ENCODE peak calls at places on chromosomes 3 and 15, in five cellular contexts. H is omental fat pad, I is type B pancreatic cell, E is lower leg skin, P is activated B cell treated with CpG ODN at 0.5 μM for 24 hours. C is an unnamed sample.

GRCh38 chr15:48717458-48717857 is 71.9 kb upstream of the FBN1 start:
- DNase-seq in I (no peak), E (no peak), H (no peak), P (no peak), C (no peak)

GRCh38 chr3:151296226-151296625 is 17.9 kb upstream of the P2RY14 start:
- DNase-seq in P (no peak), E (no peak), I (no peak), H (no peak), C (no peak)

GRCh38 chr3:146277953-146278631 is 27.2 kb upstream of the PLSCR4 start:
- DNase-seq in H (no peak), I (no peak), P (no peak), E (peak; percentile 48), C (no peak)

GRCh38 chr3:10524270-10524669 is 18.9 kb upstream of the ATP2B2 start:
- DNase-seq in H (no peak), I (no peak), E (no peak), P (no peak), C (no peak)

GRCh38 chr3:112456147-112456546 is 43.1 kb downstream of the BTLA start:
- DNase-seq in P (no peak), I (no peak), H (no peak), E (no peak), C (no peak)

GRCh38 chr15:94255540-94255939 is 24.2 kb downstream of the MCTP2 start:
- DNase-seq in H (no peak), P (no peak), I (no peak), E (no peak), C (no peak)

GRCh38 chr3:128424508-128425069 is 42.1 kb downstream of the DNAJB8 start:
- DNase-seq in I (no peak), P (no peak), H (no peak), E (no peak), C (no peak)

GRCh38 chr3:60551455-60552209 is 699.6 kb downstream of the FHIT start:
- DNase-seq in I (no peak), P (no peak), E (no peak), H (no peak), C (no peak)

GRCh38 chr3:11582123-11582968 is 61.4 kb downstream of the VGLL4 start:
- DNase-seq in I (no peak), H (no peak), E (peak; percentile 74), P (no peak), C (no peak)

GRCh38 chr15:69755571-69756310 is 303.1 kb downstream of the RPLP1 start:
- DNase-seq in P (peak; percentile 63), E (no peak), H (no peak), I (no peak), C (peak; percentile 62)

GRCh38 chr3:47410801-47411646 is 30.2 kb downstream of the PTPN23 start:
- DNase-seq in H (no peak), P (no peak), I (no peak), E (no peak), C (no peak)

GRCh38 chr3:3737511-3737910 is 61.7 kb upstream of the LRRN1 start:
- DNase-seq in I (no peak), E (no peak), H (no peak), P (no peak), C (no peak)

GRCh38 chr3:64353256-64353655 is 128.0 kb upstream of the PRICKLE2 start:
- DNase-seq in H (no peak), I (no peak), P (no peak), E (no peak), C (no peak)

GRCh38 chr3:133487204-133487603 is 86.3 kb upstream of the CDV3 start:
- DNase-seq in P (no peak), H (no peak), I (no peak), E (no peak), C (no peak)

GRCh38 chr15:23565395-23566069 is at the start of gene MKRN3:
- DNase-seq in H (no peak), I (no peak), E (no peak), P (no peak), C (no peak)

GRCh38 chr15:73908030-73908821 is 18.0 kb upstream of the LOXL1 start:
- DNase-seq in P (peak; percentile 55), I (peak; percentile 87), H (peak; percentile 89), E (peak; percentile 68), C (peak; percentile 72)

GRCh38 chr3:8492744-8493511 is 8.7 kb upstream of the LMCD1 start:
- DNase-seq in I (no peak), H (no peak), P (no peak), E (no peak), C (no peak)

GRCh38 chr3:127220497-127220896 is 27.6 kb downstream of the PRR23E start:
- DNase-seq in P (no peak), I (no peak), H (no peak), E (no peak), C (no peak)

GRCh38 chr15:85625431-85625830 is 169.3 kb downstream of the KLHL25 start:
- DNase-seq in H (no peak), P (no peak), E (no peak), I (no peak), C (no peak)

GRCh38 chr3:133591271-133591742 is 17.8 kb downstream of the CDV3 start:
- DNase-seq in I (no peak), E (no peak), H (no peak), P (no peak), C (no peak)

GRCh38 chr15:26082069-26082832 is 219.1 kb upstream of the ATP10A start:
- DNase-seq in H (peak; percentile 89), I (peak; percentile 98), E (peak; percentile 96), P (peak; percentile 78), C (peak; percentile 88)

GRCh38 chr3:53346922-53347260 is 452 bp downstream of the DCP1A start:
- DNase-seq in I (no peak), H (no peak), P (no peak), E (no peak), C (no peak)

GRCh38 chr15:54026258-54026657 is 48.0 kb downstream of the UNC13C start:
- DNase-seq in P (no peak), E (no peak), I (no peak), H (no peak), C (no peak)

GRCh38 chr3:114363554-114364202 is 69.8 kb downstream of the TIGIT start:
- DNase-seq in P (no peak), H (no peak), I (no peak), E (no peak), C (no peak)

GRCh38 chr3:105634719-105635118 is 234.1 kb downstream of the CBLB start:
- DNase-seq in H (no peak), E (no peak), I (no peak), P (no peak), C (no peak)

GRCh38 chr3:160564205-160564922 is 1.0 kb downstream of the KPNA4 start:
- DNase-seq in I (no peak), P (no peak), E (no peak), H (no peak), C (no peak)

GRCh38 chr3:173739716-173740115 is 342.2 kb downstream of the NLGN1 start:
- DNase-seq in I (no peak), E (no peak), H (no peak), P (no peak), C (no peak)

GRCh38 chr15:75097939-75098338 is 74.5 kb downstream of the PPCDC start:
- DNase-seq in P (no peak), I (no peak), H (no peak), E (no peak), C (no peak)

GRCh38 chr3:94162700-94163099 is 99.8 kb downstream of the NSUN3 start:
- DNase-seq in I (no peak), H (no peak), E (no peak), P (no peak), C (no peak)

DNA sequence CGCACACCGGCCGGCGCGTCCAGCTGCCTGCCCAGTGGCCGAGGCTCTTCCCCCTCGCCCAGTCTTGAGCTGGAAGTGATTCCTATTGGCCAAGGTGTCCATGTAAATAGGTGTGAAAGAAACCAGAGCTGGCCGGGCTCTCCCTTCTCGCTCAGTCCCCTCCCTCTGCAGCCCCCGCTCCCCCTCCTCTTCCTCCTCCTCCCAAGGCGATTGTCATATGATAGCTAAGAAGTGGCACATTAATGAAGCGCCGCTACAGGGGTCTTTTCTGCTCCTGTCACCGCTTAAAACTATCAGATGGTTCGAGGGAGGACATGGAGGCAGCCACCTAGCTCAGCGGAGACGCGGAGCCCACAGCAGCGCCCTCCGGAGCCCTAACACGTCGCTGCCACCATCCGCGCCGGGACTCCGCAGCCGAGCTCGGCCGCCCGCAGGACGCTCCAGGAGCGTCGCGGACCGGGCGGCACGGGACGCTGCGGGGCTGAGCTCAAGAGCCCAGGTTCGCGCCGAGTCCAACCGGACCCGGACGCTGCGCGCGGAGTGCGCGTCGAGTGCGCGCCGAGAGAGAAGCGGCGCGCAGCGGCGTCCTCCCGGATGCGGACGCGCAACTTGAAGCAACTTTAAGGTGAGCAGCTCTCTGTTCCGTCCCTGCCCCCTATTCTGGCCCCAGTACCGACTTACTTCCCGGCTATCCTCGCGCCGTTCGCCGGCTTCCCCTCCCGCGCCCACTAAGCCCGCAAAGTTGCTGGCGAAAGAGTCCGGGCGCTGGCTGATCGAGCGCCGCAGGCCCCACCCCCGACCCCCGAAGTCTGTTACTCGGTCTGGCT is at the start of gene FOXB1:
- DNase-seq in E (no peak), H (no peak), P (no peak), I (no peak), C (no peak)
- TF ChIP-seq CTCF in E (no peak), H (no peak), P (no peak), I (peak; percentile 48), C (no peak)

GRCh38 chr3:98587654-98588532 is 5.5 kb downstream of the CPOX start:
- DNase-seq in H (no peak), P (no peak), E (no peak), I (no peak), C (no peak)
- TF ChIP-seq CTCF in H (no peak), P (no peak), E (no peak), I (peak; percentile 52), C (no peak)

DNA sequence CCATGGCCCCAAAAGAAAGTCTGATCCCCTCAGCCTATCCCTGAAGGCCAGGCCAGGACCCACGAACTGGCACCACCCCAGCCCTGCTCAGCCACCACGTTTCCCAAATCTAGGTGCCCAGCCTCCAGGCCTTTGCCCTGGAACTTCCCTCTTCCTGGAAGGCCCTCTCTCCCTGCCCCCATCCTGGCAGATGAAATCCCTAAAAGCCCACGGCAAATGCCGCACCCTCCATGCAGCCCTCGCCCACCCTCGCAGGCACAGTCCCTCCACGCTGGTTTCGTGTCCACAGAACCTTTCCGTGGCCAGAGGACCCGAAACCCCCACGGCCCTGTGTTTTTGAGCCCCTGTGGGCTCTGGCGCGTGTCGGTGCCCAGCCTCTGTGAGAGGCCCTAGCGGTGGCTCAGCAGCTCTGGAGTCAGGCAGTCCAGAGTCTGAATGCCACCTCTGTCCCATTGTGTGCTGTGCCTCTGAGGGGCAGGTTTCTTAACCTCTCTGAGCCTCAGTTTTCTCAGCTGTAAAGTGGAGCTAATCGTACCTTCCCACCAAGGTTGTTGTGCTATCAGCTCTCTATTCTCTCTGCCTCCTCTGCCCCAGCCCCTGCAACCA is 138.5 kb upstream of the IQSEC1 start:
- DNase-seq in P (no peak), H (no peak), E (no peak), I (no peak), C (no peak)
- TF ChIP-seq CTCF in P (no peak), H (no peak), E (no peak), I (no peak), C (no peak)

GRCh38 chr15:51493892-51494291 is 128.7 kb downstream of the DMXL2 start:
- DNase-seq in I (no peak), H (no peak), E (no peak), P (no peak), C (no peak)

GRCh38 chr15:51497806-51498205 is 124.8 kb downstream of the DMXL2 start:
- DNase-seq in I (no peak), E (no peak), P (no peak), H (no peak), C (no peak)

GRCh38 chr15:51503003-51503402 is 119.6 kb downstream of the DMXL2 start:
- DNase-seq in P (no peak), E (no peak), I (no peak), H (no peak), C (no peak)

GRCh38 chr15:51494411-51495314 is 127.9 kb downstream of the DMXL2 start:
- DNase-seq in P (no peak), E (no peak), H (no peak), I (no peak), C (no peak)

GRCh38 chr15:51499379-51499976 is 123.1 kb downstream of the DMXL2 start:
- DNase-seq in I (no peak), H (no peak), E (no peak), P (no peak), C (no peak)
- TF ChIP-seq CTCF in I (peak; percentile 65), H (no peak), E (no peak), P (no peak), C (peak; percentile 41)